ENCODE peak calls at places on chromosomes 4 and X, in nine cellular contexts. Y is substantia nigra; E is astrocyte of the spinal cord; N is HS-27A; Q is hippocampal formation; R is activated T-cell treated with anti-CD3 and anti-CD28 coated beads, Interleukin-2, amount 50 U/mL, for 72 hours; U is RPMI8226; Z is adrenal gland; C is left ventricle myocardium inferior. A is an unnamed sample.

GRCh38 chr4:64230709-64231310 is 178.4 kb downstream of the TECRL start:
- DNase-seq in E (peak), R (peak), C (no peak), U (peak), N (no peak), Z (no peak), Q (no peak), Y (no peak), A (no peak)

GRCh38 chr4:1552451-1552850 is 131.7 kb downstream of the FAM53A start:
- DNase-seq in C (no peak), Q (no peak), N (no peak), R (no peak), Y (no peak), U (no peak), Z (no peak), E (no peak), A (no peak)

GRCh38 chr4:17232575-17233253 is 279.2 kb downstream of the QDPR start:
- DNase-seq in Y (no peak), E (peak), Q (no peak), C (peak), N (peak), R (no peak), Z (peak), U (no peak), A (no peak)

GRCh38 chr4:47278631-47279030 is 184.9 kb downstream of the COMMD8 start:
- DNase-seq in Y (no peak), C (no peak), E (no peak), Z (no peak), U (no peak), N (no peak), R (no peak), Q (no peak), A (no peak)

GRCh38 chr4:53518807-53519206 is 72.5 kb downstream of the LNX1 start:
- DNase-seq in R (no peak), Y (no peak), N (no peak), Z (no peak), C (no peak), U (no peak), E (no peak), Q (no peak), A (no peak)

GRCh38 chr4:646460-646859 is 21.1 kb downstream of the PDE6B start:
- DNase-seq in Y (no peak), Q (peak), E (no peak), C (no peak), U (no peak), N (no peak), Z (no peak), R (peak), A (no peak)

GRCh38 chr4:127870688-127871087 is 10.0 kb upstream of the PLK4 start:
- DNase-seq in N (no peak), C (no peak), Q (no peak), U (no peak), R (no peak), E (peak), Z (peak), Y (no peak), A (no peak)

GRCh38 chrX:110219920-110220319 is 98.0 kb downstream of the AMMECR1 start:
- DNase-seq in Q (no peak), U (no peak), E (peak), R (no peak), Y (no peak), Z (no peak), N (no peak), C (no peak), A (no peak)

GRCh38 chr4:1211951-1212545 is 36.9 kb downstream of the CTBP1 start:
- DNase-seq in E (no peak), Z (peak), U (no peak), C (peak), Q (peak), R (no peak), Y (no peak), N (no peak), A (peak)

GRCh38 chr4:156493858-156494257 is 477.7 kb downstream of the PDGFC start:
- DNase-seq in U (no peak), Z (no peak), N (no peak), R (no peak), Q (no peak), E (no peak), C (no peak), Y (no peak), A (no peak)